ENCODE peak calls at places on chromosome 20, in nine cellular contexts. O, R, T, L, I, M, K, S and X are unnamed samples.

GRCh38 chr20:40781340-40781916 is 92.4 kb upstream of the MAFB start:
- DNase-seq in O (no peak), R (no peak), T (no peak), L (no peak), I (no peak), M (no peak), K (no peak), S (no peak), X (no peak)

GRCh38 chr20:6709865-6710595 is 57.5 kb upstream of the BMP2 start:
- DNase-seq in O (no peak), R (no peak), T (no peak), L (no peak), I (no peak), M (no peak), K (no peak), S (peak; percentile 54), X (no peak)

GRCh38 chr20:444117-444516 is 18.2 kb downstream of the TBC1D20 start:
- DNase-seq in O (no peak), R (no peak), T (no peak), L (no peak), I (no peak), M (no peak), K (no peak), S (no peak), X (no peak)

GRCh38 chr20:32138921-32139320 is 29.4 kb downstream of the TM9SF4 start:
- DNase-seq in O (no peak), R (no peak), T (no peak), L (peak; percentile 13), I (no peak), M (peak; percentile 6), K (no peak), S (no peak), X (no peak)

GRCh38 chr20:51917886-51918545 is 115.7 kb upstream of the SALL4 start:
- DNase-seq in O (no peak), R (no peak), T (no peak), L (no peak), I (no peak), M (no peak), K (no peak), S (no peak), X (no peak)

GRCh38 chr20:46978871-46979536 is 84.4 kb downstream of the EYA2 start:
- DNase-seq in O (no peak), R (no peak), T (no peak), L (no peak), I (no peak), M (no peak), K (no peak), S (no peak), X (no peak)

GRCh38 chr20:32191422-32191821 is 16.1 kb downstream of the PLAGL2 start:
- DNase-seq in O (no peak), R (no peak), T (no peak), L (no peak), I (no peak), M (peak; percentile 38), K (no peak), S (no peak), X (no peak)

GRCh38 chr20:10639762-10640556 is 33.8 kb downstream of the JAG1 start:
- DNase-seq in O (no peak), R (no peak), T (no peak), L (no peak), I (no peak), M (no peak), K (no peak), S (no peak), X (no peak)

GRCh38 chr20:38196592-38196991 is 31.5 kb upstream of the TGM2 start:
- DNase-seq in O (peak; percentile 71), R (no peak), T (peak; percentile 21), L (peak; percentile 78), I (peak; percentile 49), M (peak; percentile 63), K (peak; percentile 59), S (peak; percentile 80), X (peak; percentile 14)

GRCh38 chr20:62311150-62311549 is 8.4 kb downstream of the ADRM1 start:
- DNase-seq in O (no peak), R (no peak), T (no peak), L (no peak), I (no peak), M (no peak), K (no peak), S (no peak), X (no peak)

GRCh38 chr20:42565106-42565990 is 624.4 kb downstream of the PTPRT start:
- DNase-seq in O (no peak), R (no peak), T (no peak), L (no peak), I (no peak), M (no peak), K (no peak), S (no peak), X (no peak)

GRCh38 chr20:59441860-59442810 is 141.7 kb downstream of the EDN3 start:
- DNase-seq in O (no peak), R (no peak), T (no peak), L (peak; percentile 17), I (no peak), M (no peak), K (no peak), S (no peak), X (no peak)

GRCh38 chr20:6162239-6162638 is 39.4 kb upstream of the FERMT1 start:
- DNase-seq in O (no peak), R (no peak), T (no peak), L (peak; percentile 80), I (peak; percentile 63), M (peak; percentile 49), K (peak; percentile 88), S (no peak), X (no peak)

GRCh38 chr20:23142162-23143050 is 56.3 kb upstream of the CD93 start:
- DNase-seq in O (no peak), R (no peak), T (no peak), L (peak; percentile 62), I (no peak), M (no peak), K (no peak), S (no peak), X (no peak)

GRCh38 chr20:24692429-24693190 is 223.2 kb downstream of the SYNDIG1 start:
- DNase-seq in O (no peak), R (peak; percentile 3), T (no peak), L (peak; percentile 39), I (no peak), M (peak; percentile 24), K (peak; percentile 25), S (no peak), X (no peak)

GRCh38 chr20:44187054-44187762 is at the start of gene JPH2:
- DNase-seq in O (no peak), R (peak; percentile 39), T (peak; percentile 27), L (peak; percentile 92), I (peak; percentile 79), M (no peak), K (no peak), S (peak; percentile 67), X (peak; percentile 56)

GRCh38 chr20:49284818-49285217 is 7.0 kb upstream of the ZNFX1 start:
- DNase-seq in O (no peak), R (no peak), T (no peak), L (no peak), I (no peak), M (no peak), K (no peak), S (no peak), X (no peak)

GRCh38 chr20:49285233-49285668 is 7.4 kb upstream of the ZNFX1 start:
- DNase-seq in O (no peak), R (no peak), T (no peak), L (no peak), I (no peak), M (no peak), K (no peak), S (no peak), X (no peak)

GRCh38 chr20:49286689-49287551 is 9.1 kb upstream of the ZNFX1 start:
- DNase-seq in O (peak; percentile 56), R (no peak), T (no peak), L (no peak), I (no peak), M (no peak), K (no peak), S (peak; percentile 36), X (peak; percentile 10)

GRCh38 chr20:49287555-49288249 is 9.8 kb upstream of the ZNFX1 start:
- DNase-seq in O (peak; percentile 60), R (no peak), T (no peak), L (no peak), I (no peak), M (no peak), K (no peak), S (peak; percentile 73), X (no peak)

GRCh38 chr20:49285813-49286494 is 8.1 kb upstream of the ZNFX1 start:
- DNase-seq in O (no peak), R (no peak), T (no peak), L (no peak), I (no peak), M (no peak), K (no peak), S (no peak), X (no peak)
- H3K9me3 ChIP-seq in O (no peaks in the 10 kb centered on the region), R (peaks cover 25% of the 10 kb centered on the region), T (peaks cover 38% of the 10 kb centered on the region), L (peaks cover 20% of the 10 kb centered on the region), I (peaks cover 21% of the 10 kb centered on the region), M (peaks cover 38% of the 10 kb centered on the region), K (no peaks in the 10 kb centered on the region), S (peaks cover 22% of the 10 kb centered on the region), X (peaks cover 28% of the 10 kb centered on the region)

DNA sequence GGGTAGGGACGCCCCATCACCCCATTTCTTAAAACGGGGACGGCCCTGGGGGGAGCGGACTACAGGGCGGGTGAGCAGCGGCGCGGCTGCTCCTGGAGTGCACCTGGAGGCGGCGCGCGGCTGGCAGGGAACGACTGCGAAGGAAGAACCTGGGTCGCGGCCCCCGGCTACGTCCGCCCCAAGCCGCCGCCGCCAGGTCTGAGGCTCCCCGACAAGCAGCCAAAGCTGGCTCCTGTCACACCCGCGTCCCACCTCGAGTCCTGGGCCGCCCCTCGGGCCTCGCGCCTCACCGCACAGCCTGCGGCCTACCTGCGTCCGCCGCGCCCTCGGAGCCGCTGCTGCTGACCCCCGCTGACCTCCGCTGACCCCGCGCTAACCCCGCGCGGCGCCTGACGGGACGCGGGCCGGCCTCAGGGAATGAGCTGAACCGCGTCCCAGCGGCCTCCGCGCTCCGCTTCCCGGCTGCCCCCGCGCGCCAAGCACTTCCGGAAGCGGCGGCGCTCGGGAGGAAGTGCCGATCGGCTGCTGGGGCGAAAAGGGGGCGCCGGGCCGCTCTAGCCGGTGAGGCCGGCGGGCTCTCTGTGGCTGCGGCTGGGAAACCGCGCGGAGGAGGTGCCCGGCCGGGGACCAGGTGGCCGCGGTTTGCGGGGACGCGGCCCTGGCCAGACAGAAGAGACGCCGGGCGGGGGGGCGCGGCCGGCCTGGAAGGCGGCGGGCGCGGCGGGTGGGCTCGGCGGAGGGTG is at the start of the genes ARFRP1 and ZGPAT:
- DNase-seq in O (peak; percentile 95), R (peak; percentile 91), T (peak; percentile 85), L (peak; percentile 94), I (peak; percentile 90), M (peak; percentile 95), K (peak; percentile 95), S (peak; percentile 67), X (peak; percentile 93)
- TF ChIP-seq POLR2A in O (peak; percentile 63), R (no peak), T (peak; percentile 38), L (peak; percentile 11), I (peak; percentile 25), M (no peak), K (peak; percentile 33), S (peak; percentile 57), X (peak; percentile 57)

GRCh38 chr20:9072741-9073310 is 3.9 kb downstream of the PLCB4 start:
- DNase-seq in O (no peak), R (no peak), T (no peak), L (no peak), I (no peak), M (no peak), K (no peak), S (no peak), X (no peak)
- H3K4me3 ChIP-seq in O (no peak overlapping the region), R (no peak overlapping the region), T (no peak overlapping the region), L (no peak overlapping the region), I (no peak overlapping the region), M (no peak overlapping the region), K (no peak overlapping the region), S (no peak overlapping the region), X (no peak overlapping the region)

GRCh38 chr20:56259948-56260347 is 11.4 kb downstream of the MC3R start:
- DNase-seq in O (no peak), R (no peak), T (no peak), L (no peak), I (no peak), M (no peak), K (no peak), S (no peak), X (no peak)
- H3K9me3 ChIP-seq in O (no peaks in the 10 kb centered on the region), R (no peaks in the 10 kb centered on the region), T (no peaks in the 10 kb centered on the region), L (no peaks in the 10 kb centered on the region), I (no peaks in the 10 kb centered on the region), M (no peaks in the 10 kb centered on the region), K (no peaks in the 10 kb centered on the region), S (no peaks in the 10 kb centered on the region), X (no peaks in the 10 kb centered on the region)